ENCODE peak calls at places on chromosome 14, in nine cellular contexts. One of them, this sample, is unnamed.
A peak's percentile ranks its signal among the peaks of the same experiment; 100 is the strongest.

GRCh38 chr14:22648506-22648905 is 4.4 kb upstream of the OR6J1 start:
- DNase-seq in Panc1: no peak
- DNase-seq in WERI-Rb-1: no peak
- DNase-seq in GM23338: no peak
- DNase-seq in endothelial cell of umbilical vein: no peak
- DNase-seq in astrocyte of the spinal cord: no peak
- DNase-seq in HepG2: no peak
- DNase-seq in left ventricle myocardium inferior: no peak
- DNase-seq in A549: no peak
- DNase-seq in this sample: peak; percentile 86

GRCh38 chr14:101708853-101709532 is 52.5 kb upstream of the PPP2R5C start:
- DNase-seq in GM23338: no peak
- DNase-seq in WERI-Rb-1: peak; percentile 61
- DNase-seq in astrocyte of the spinal cord: no peak
- DNase-seq in HepG2: no peak
- DNase-seq in endothelial cell of umbilical vein: no peak
- DNase-seq in A549: no peak
- DNase-seq in Panc1: no peak
- DNase-seq in left ventricle myocardium inferior: no peak
- DNase-seq in this sample: no peak

GRCh38 chr14:60064491-60065072 is 27.1 kb upstream of the PCNX4 start:
- DNase-seq in GM23338: peak; percentile 37
- DNase-seq in WERI-Rb-1: no peak
- DNase-seq in astrocyte of the spinal cord: peak; percentile 43
- DNase-seq in Panc1: peak; percentile 15
- DNase-seq in left ventricle myocardium inferior: no peak
- DNase-seq in HepG2: peak; percentile 9
- DNase-seq in endothelial cell of umbilical vein: peak; percentile 48
- DNase-seq in A549: peak; percentile 51
- DNase-seq in this sample: peak; percentile 70

GRCh38 chr14:52563120-52563519 is 10.5 kb downstream of the GPR137C start:
- DNase-seq in left ventricle myocardium inferior: no peak
- DNase-seq in astrocyte of the spinal cord: peak; percentile 46
- DNase-seq in HepG2: no peak
- DNase-seq in endothelial cell of umbilical vein: peak; percentile 7
- DNase-seq in WERI-Rb-1: no peak
- DNase-seq in Panc1: no peak
- DNase-seq in A549: no peak
- DNase-seq in GM23338: no peak
- DNase-seq in this sample: peak; percentile 53

GRCh38 chr14:106228541-106229158 is 702.3 kb downstream of the TMEM121 start:
- DNase-seq in A549: no peak
- DNase-seq in astrocyte of the spinal cord: no peak
- DNase-seq in endothelial cell of umbilical vein: no peak
- DNase-seq in Panc1: no peak
- DNase-seq in WERI-Rb-1: no peak
- DNase-seq in GM23338: no peak
- DNase-seq in HepG2: no peak
- DNase-seq in left ventricle myocardium inferior: no peak
- DNase-seq in this sample: no peak

GRCh38 chr14:104821971-104822608 is 21.2 kb downstream of the ZBTB42 start:
- DNase-seq in GM23338: no peak
- DNase-seq in endothelial cell of umbilical vein: no peak
- DNase-seq in A549: no peak
- DNase-seq in astrocyte of the spinal cord: no peak
- DNase-seq in left ventricle myocardium inferior: no peak
- DNase-seq in HepG2: no peak
- DNase-seq in Panc1: no peak
- DNase-seq in WERI-Rb-1: no peak
- DNase-seq in this sample: no peak

GRCh38 chr14:71586131-71586893 is 345.9 kb upstream of the RGS6 start:
- DNase-seq in Panc1: no peak
- DNase-seq in WERI-Rb-1: no peak
- DNase-seq in astrocyte of the spinal cord: peak; percentile 69
- DNase-seq in GM23338: peak; percentile 24
- DNase-seq in HepG2: no peak
- DNase-seq in endothelial cell of umbilical vein: no peak
- DNase-seq in A549: no peak
- DNase-seq in left ventricle myocardium inferior: no peak
- DNase-seq in this sample: peak; percentile 79

GRCh38 chr14:30656190-30656632 is 34.1 kb downstream of the SCFD1 start:
- DNase-seq in HepG2: peak; percentile 68
- DNase-seq in endothelial cell of umbilical vein: peak; percentile 35
- DNase-seq in A549: peak; percentile 39
- DNase-seq in astrocyte of the spinal cord: peak; percentile 13
- DNase-seq in WERI-Rb-1: peak; percentile 26
- DNase-seq in Panc1: peak; percentile 15
- DNase-seq in left ventricle myocardium inferior: no peak
- DNase-seq in GM23338: peak; percentile 73
- DNase-seq in this sample: peak; percentile 38

GRCh38 chr14:39055786-39056474 is 47.1 kb downstream of the SEC23A start:
- DNase-seq in left ventricle myocardium inferior: no peak
- DNase-seq in endothelial cell of umbilical vein: no peak
- DNase-seq in Panc1: no peak
- DNase-seq in A549: peak; percentile 57
- DNase-seq in WERI-Rb-1: no peak
- DNase-seq in HepG2: no peak
- DNase-seq in GM23338: peak; percentile 5
- DNase-seq in astrocyte of the spinal cord: no peak
- DNase-seq in this sample: peak; percentile 7

GRCh38 chr14:96231731-96232130 is 24.3 kb upstream of the BDKRB1 start:
- DNase-seq in astrocyte of the spinal cord: no peak
- DNase-seq in endothelial cell of umbilical vein: no peak
- DNase-seq in GM23338: no peak
- DNase-seq in HepG2: no peak
- DNase-seq in WERI-Rb-1: no peak
- DNase-seq in A549: no peak
- DNase-seq in Panc1: no peak
- DNase-seq in left ventricle myocardium inferior: no peak
- DNase-seq in this sample: no peak

GRCh38 chr14:22296722-22297121 is 292.3 kb downstream of the DAD1 start:
- DNase-seq in left ventricle myocardium inferior: no peak
- DNase-seq in astrocyte of the spinal cord: peak; percentile 74
- DNase-seq in Panc1: no peak
- DNase-seq in WERI-Rb-1: no peak
- DNase-seq in A549: peak; percentile 53
- DNase-seq in endothelial cell of umbilical vein: no peak
- DNase-seq in HepG2: peak; percentile 76
- DNase-seq in GM23338: peak; percentile 24
- DNase-seq in this sample: peak; percentile 57

GRCh38 chr14:64945431-64945830 is 2.9 kb upstream of the GPX2 start:
- DNase-seq in endothelial cell of umbilical vein: no peak
- DNase-seq in WERI-Rb-1: no peak
- DNase-seq in left ventricle myocardium inferior: no peak
- DNase-seq in astrocyte of the spinal cord: no peak
- DNase-seq in A549: no peak
- DNase-seq in Panc1: no peak
- DNase-seq in HepG2: no peak
- DNase-seq in GM23338: no peak
- DNase-seq in this sample: no peak

DNA sequence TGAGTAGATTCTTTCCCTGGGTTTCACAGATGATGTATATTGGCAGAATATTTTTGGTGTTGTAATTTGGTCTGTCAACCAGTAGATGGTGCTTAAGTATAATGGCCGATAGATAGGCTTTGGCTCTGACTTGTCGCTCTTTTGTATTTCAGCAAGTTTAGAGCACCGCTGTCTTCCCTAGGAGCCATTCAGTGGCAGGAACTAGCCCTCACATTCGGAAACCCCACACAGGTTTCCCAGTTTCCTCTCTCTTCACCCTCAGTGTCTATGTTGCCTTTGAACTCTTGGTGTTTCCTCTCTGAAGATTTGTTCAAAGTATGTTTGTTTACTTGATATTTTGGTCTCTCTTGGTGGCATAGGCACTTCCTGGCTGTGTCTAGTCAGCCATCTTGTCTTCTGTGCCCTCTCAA is 102.2 kb downstream of the GPHN start:
- DNase-seq in left ventricle myocardium inferior: no peak
- DNase-seq in endothelial cell of umbilical vein: no peak
- DNase-seq in Panc1: no peak
- DNase-seq in WERI-Rb-1: no peak
- DNase-seq in GM23338: peak; percentile 79
- DNase-seq in A549: peak; percentile 20
- DNase-seq in astrocyte of the spinal cord: no peak
- DNase-seq in HepG2: peak; percentile 7
- DNase-seq in this sample: no peak
- TF ChIP-seq CTCF in left ventricle myocardium inferior: peak; percentile 18
- TF ChIP-seq CTCF in endothelial cell of umbilical vein: peak; percentile 40
- TF ChIP-seq CTCF in Panc1: peak; percentile 73
- TF ChIP-seq CTCF in WERI-Rb-1: peak; percentile 44
- TF ChIP-seq CTCF in GM23338: peak; percentile 70
- TF ChIP-seq CTCF in A549: peak; percentile 10
- TF ChIP-seq CTCF in astrocyte of the spinal cord: peak; percentile 38
- TF ChIP-seq CTCF in HepG2: peak; percentile 41
- TF ChIP-seq CTCF in this sample: peak; percentile 19

GRCh38 chr14:91065266-91065665 is 4.8 kb upstream of the RPS6KA5 start:
- DNase-seq in A549: no peak
- DNase-seq in Panc1: no peak
- DNase-seq in GM23338: no peak
- DNase-seq in HepG2: no peak
- DNase-seq in WERI-Rb-1: no peak
- DNase-seq in astrocyte of the spinal cord: no peak
- DNase-seq in endothelial cell of umbilical vein: no peak
- DNase-seq in left ventricle myocardium inferior: no peak
- DNase-seq in this sample: no peak

GRCh38 chr14:91063119-91063518 is 2.7 kb upstream of the RPS6KA5 start:
- DNase-seq in astrocyte of the spinal cord: no peak
- DNase-seq in A549: peak; percentile 29
- DNase-seq in GM23338: no peak
- DNase-seq in WERI-Rb-1: no peak
- DNase-seq in left ventricle myocardium inferior: no peak
- DNase-seq in Panc1: no peak
- DNase-seq in endothelial cell of umbilical vein: no peak
- DNase-seq in HepG2: peak; percentile 16
- DNase-seq in this sample: no peak

GRCh38 chr14:91070572-91070971 is 10.1 kb upstream of the RPS6KA5 start:
- DNase-seq in WERI-Rb-1: no peak
- DNase-seq in GM23338: no peak
- DNase-seq in A549: no peak
- DNase-seq in astrocyte of the spinal cord: no peak
- DNase-seq in HepG2: no peak
- DNase-seq in Panc1: no peak
- DNase-seq in left ventricle myocardium inferior: no peak
- DNase-seq in endothelial cell of umbilical vein: no peak
- DNase-seq in this sample: no peak

GRCh38 chr14:91067186-91067585 is 6.7 kb upstream of the RPS6KA5 start:
- DNase-seq in WERI-Rb-1: no peak
- DNase-seq in endothelial cell of umbilical vein: no peak
- DNase-seq in HepG2: no peak
- DNase-seq in GM23338: no peak
- DNase-seq in A549: no peak
- DNase-seq in left ventricle myocardium inferior: no peak
- DNase-seq in Panc1: no peak
- DNase-seq in astrocyte of the spinal cord: no peak
- DNase-seq in this sample: no peak

DNA sequence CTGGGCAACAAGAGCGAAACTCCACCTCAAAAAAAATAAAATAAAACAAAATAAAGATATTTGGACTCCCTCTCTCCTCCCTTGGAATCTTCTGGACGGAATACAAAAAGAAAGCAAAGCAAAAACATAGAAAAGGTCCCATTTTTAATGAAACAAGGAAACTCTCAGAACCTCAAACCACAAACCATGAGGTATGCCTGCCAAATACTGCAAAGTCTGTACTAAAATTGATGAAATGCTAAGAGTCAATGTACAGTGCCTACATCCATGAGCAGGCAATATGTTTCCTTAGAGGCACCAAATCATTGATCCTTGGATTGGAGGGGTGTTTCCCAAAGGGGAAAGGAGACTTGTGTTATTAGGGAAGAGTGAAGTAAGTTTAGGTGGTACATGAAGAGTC is 8.2 kb upstream of the RPS6KA5 start:
- DNase-seq in A549: no peak
- DNase-seq in astrocyte of the spinal cord: peak; percentile 26
- DNase-seq in WERI-Rb-1: no peak
- DNase-seq in GM23338: no peak
- DNase-seq in endothelial cell of umbilical vein: no peak
- DNase-seq in left ventricle myocardium inferior: no peak
- DNase-seq in Panc1: no peak
- DNase-seq in HepG2: no peak
- DNase-seq in this sample: peak; percentile 32
- H3K4me3 ChIP-seq in A549: no peak overlapping the region
- H3K4me3 ChIP-seq in astrocyte of the spinal cord: no peak overlapping the region
- H3K4me3 ChIP-seq in WERI-Rb-1: no peak overlapping the region
- H3K4me3 ChIP-seq in GM23338: no peak overlapping the region
- H3K4me3 ChIP-seq in endothelial cell of umbilical vein: no peak overlapping the region
- H3K4me3 ChIP-seq in left ventricle myocardium inferior: no peak overlapping the region
- H3K4me3 ChIP-seq in Panc1: no peak overlapping the region
- H3K4me3 ChIP-seq in HepG2: no peak overlapping the region
- H3K4me3 ChIP-seq in this sample: no peak overlapping the region

GRCh38 chr14:69816216-69816615 is 19.2 kb upstream of the SLC10A1 start:
- DNase-seq in endothelial cell of umbilical vein: no peak
- DNase-seq in Panc1: no peak
- DNase-seq in GM23338: no peak
- DNase-seq in HepG2: no peak
- DNase-seq in astrocyte of the spinal cord: no peak
- DNase-seq in WERI-Rb-1: no peak
- DNase-seq in A549: no peak
- DNase-seq in left ventricle myocardium inferior: no peak
- DNase-seq in this sample: no peak
- TF ChIP-seq CTCF in endothelial cell of umbilical vein: no peak
- TF ChIP-seq CTCF in Panc1: no peak
- TF ChIP-seq CTCF in GM23338: no peak
- TF ChIP-seq CTCF in HepG2: no peak
- TF ChIP-seq CTCF in astrocyte of the spinal cord: no peak
- TF ChIP-seq CTCF in WERI-Rb-1: no peak
- TF ChIP-seq CTCF in A549: no peak
- TF ChIP-seq CTCF in left ventricle myocardium inferior: no peak
- TF ChIP-seq CTCF in this sample: no peak

GRCh38 chr14:36582874-36583241 is 444 bp upstream of the NKX2-8 start:
- DNase-seq in endothelial cell of umbilical vein: no peak
- DNase-seq in A549: no peak
- DNase-seq in WERI-Rb-1: no peak
- DNase-seq in Panc1: no peak
- DNase-seq in left ventricle myocardium inferior: no peak
- DNase-seq in GM23338: no peak
- DNase-seq in astrocyte of the spinal cord: no peak
- DNase-seq in HepG2: no peak
- DNase-seq in this sample: no peak
- H3K4me3 ChIP-seq in endothelial cell of umbilical vein: no peak overlapping the region
- H3K4me3 ChIP-seq in A549: peak overlapping the region; percentile 74
- H3K4me3 ChIP-seq in WERI-Rb-1: no peak overlapping the region
- H3K4me3 ChIP-seq in Panc1: no peak overlapping the region
- H3K4me3 ChIP-seq in left ventricle myocardium inferior: peak overlapping the region; percentile 62
- H3K4me3 ChIP-seq in GM23338: peak overlapping the region; percentile 58
- H3K4me3 ChIP-seq in astrocyte of the spinal cord: no peak overlapping the region
- H3K4me3 ChIP-seq in HepG2: no peak overlapping the region
- H3K4me3 ChIP-seq in this sample: no peak overlapping the region

GRCh38 chr14:41783403-41783802 is 176.7 kb downstream of the LRFN5 start:
- DNase-seq in A549: no peak
- DNase-seq in HepG2: no peak
- DNase-seq in GM23338: no peak
- DNase-seq in Panc1: no peak
- DNase-seq in WERI-Rb-1: no peak
- DNase-seq in astrocyte of the spinal cord: no peak
- DNase-seq in left ventricle myocardium inferior: no peak
- DNase-seq in endothelial cell of umbilical vein: no peak
- DNase-seq in this sample: no peak

GRCh38 chr14:41782488-41782887 is 175.8 kb downstream of the LRFN5 start:
- DNase-seq in left ventricle myocardium inferior: no peak
- DNase-seq in HepG2: no peak
- DNase-seq in WERI-Rb-1: no peak
- DNase-seq in Panc1: no peak
- DNase-seq in A549: no peak
- DNase-seq in GM23338: no peak
- DNase-seq in astrocyte of the spinal cord: no peak
- DNase-seq in endothelial cell of umbilical vein: no peak
- DNase-seq in this sample: no peak

GRCh38 chr14:41785696-41786095 is 179.0 kb downstream of the LRFN5 start:
- DNase-seq in Panc1: peak; percentile 4
- DNase-seq in GM23338: peak; percentile 24
- DNase-seq in left ventricle myocardium inferior: no peak
- DNase-seq in endothelial cell of umbilical vein: no peak
- DNase-seq in astrocyte of the spinal cord: no peak
- DNase-seq in A549: peak; percentile 2
- DNase-seq in WERI-Rb-1: peak; percentile 6
- DNase-seq in HepG2: peak; percentile 10
- DNase-seq in this sample: no peak
- TF ChIP-seq CTCF in Panc1: peak; percentile 64
- TF ChIP-seq CTCF in GM23338: peak; percentile 47
- TF ChIP-seq CTCF in left ventricle myocardium inferior: no peak
- TF ChIP-seq CTCF in endothelial cell of umbilical vein: no peak
- TF ChIP-seq CTCF in astrocyte of the spinal cord: no peak
- TF ChIP-seq CTCF in A549: no peak
- TF ChIP-seq CTCF in WERI-Rb-1: no peak
- TF ChIP-seq CTCF in HepG2: peak; percentile 52
- TF ChIP-seq CTCF in this sample: no peak

This sample was measured in fibroblast of the aortic adventitia.